ENCODE peak calls at places on chromosomes 2 and 18, in ten cellular contexts. Q is adrenal gland, M is fibroblast of lung, R is NT2/D1, X is GM06990, G is tibial artery, E is AG10803, V is GM12865, W is cardiac fibroblast, B is A549. A is an unnamed sample.

GRCh38 chr18:6004119-6004518 is 108.8 kb upstream of the TMEM200C start:
- DNase-seq in X (no peak), R (no peak), E (no peak), Q (no peak), B (no peak), W (no peak), M (no peak), V (peak), G (no peak), A (no peak)

GRCh38 chr2:239378918-239379640 is 21.7 kb downstream of the HDAC4 start:
- DNase-seq in X (no peak), V (no peak), E (no peak), M (no peak), G (no peak), R (no peak), B (no peak), W (no peak), Q (no peak), A (no peak)

GRCh38 chr2:112253261-112253807 is 1.5 kb downstream of the ZC3H8 start:
- DNase-seq in V (no peak), M (peak), X (no peak), E (no peak), B (no peak), G (no peak), R (no peak), Q (no peak), W (no peak), A (no peak)

GRCh38 chr2:7517122-7517487 is 599.9 kb downstream of the RNF144A start:
- DNase-seq in V (no peak), X (no peak), B (no peak), R (no peak), E (peak), G (no peak), M (no peak), W (no peak), Q (no peak), A (no peak)

GRCh38 chr2:185618630-185619029 is 120.0 kb upstream of the FSIP2 start:
- DNase-seq in V (no peak), G (no peak), M (no peak), E (no peak), X (no peak), R (no peak), Q (no peak), W (no peak), B (no peak), A (peak)

GRCh38 chr2:8608411-8608954 is 73.4 kb upstream of the ID2 start:
- DNase-seq in M (no peak), Q (no peak), R (no peak), B (no peak), W (no peak), X (no peak), E (peak), G (no peak), V (peak), A (peak)

GRCh38 chr2:53549497-53549896 is 218.1 kb upstream of the CHAC2 start:
- DNase-seq in G (no peak), B (no peak), W (no peak), Q (no peak), E (no peak), V (no peak), M (no peak), R (no peak), X (no peak), A (no peak)

GRCh38 chr2:220394433-220394832 is 767.0 kb downstream of the SLC4A3 start:
- DNase-seq in G (peak), Q (peak), R (no peak), V (no peak), E (peak), M (peak), W (peak), X (no peak), B (no peak), A (peak)

GRCh38 chr2:128374711-128375413 is 56.2 kb upstream of the HS6ST1 start:
- DNase-seq in X (no peak), R (no peak), E (peak), B (no peak), G (peak), V (no peak), W (no peak), M (peak), Q (no peak), A (no peak)

GRCh38 chr18:2889761-2890192 is 43.0 kb downstream of the EMILIN2 start:
- DNase-seq in E (no peak), W (peak), M (no peak), R (no peak), V (no peak), G (no peak), Q (no peak), B (no peak), X (no peak), A (peak)

GRCh38 chr2:178484245-178485041 is 4.2 kb downstream of the PLEKHA3 start:
- DNase-seq in Q (peak), X (no peak), R (no peak), E (no peak), M (peak), W (peak), G (no peak), B (no peak), V (no peak), A (peak)

GRCh38 chr2:99863236-99863913 is 279.0 kb downstream of the AFF3 start:
- DNase-seq in M (peak), X (no peak), W (no peak), B (no peak), Q (no peak), V (no peak), R (no peak), G (no peak), E (no peak), A (no peak)

DNA sequence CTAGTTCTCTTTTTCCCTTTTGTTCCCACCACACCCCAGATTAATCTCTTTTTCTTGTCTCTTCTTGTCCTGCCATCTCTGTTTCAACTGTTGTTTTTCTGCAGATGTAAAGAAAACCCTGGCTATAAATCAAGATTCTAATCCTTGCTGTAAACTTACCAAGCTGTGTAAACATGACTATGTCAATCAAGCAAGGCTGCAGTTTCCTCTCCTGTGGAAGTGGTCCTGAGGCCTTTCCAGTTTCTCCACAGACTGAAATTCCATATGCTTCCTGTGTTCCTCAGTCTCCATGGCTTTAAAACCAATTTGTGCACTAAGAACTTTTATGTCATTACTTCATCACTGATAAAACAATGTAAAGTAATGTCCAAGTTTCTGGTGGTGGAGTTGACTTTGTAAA is 288.8 kb upstream of the PIK3C3 start:
- DNase-seq in G (no peak), B (no peak), V (no peak), Q (no peak), W (no peak), X (no peak), E (no peak), M (no peak), R (no peak), A (no peak)
- H3K4me3 ChIP-seq in G (no peak), B (no peak), V (no peak), Q (no peak), W (no peak), X (no peak), E (no peak), M (no peak), R (no peak), A (no peak)

GRCh38 chr18:44579028-44579692 is 101.5 kb upstream of the SETBP1 start:
- DNase-seq in W (peak), G (no peak), Q (no peak), R (peak), B (peak), X (no peak), V (peak), E (no peak), M (peak), A (no peak)

GRCh38 chr18:44580159-44580558 is 100.5 kb upstream of the SETBP1 start:
- DNase-seq in V (no peak), M (no peak), Q (no peak), G (no peak), X (no peak), B (no peak), R (no peak), W (no peak), E (no peak), A (no peak)

GRCh38 chr18:44584900-44585299 is 95.8 kb upstream of the SETBP1 start:
- DNase-seq in G (no peak), Q (no peak), B (no peak), V (no peak), W (no peak), R (no peak), X (no peak), M (no peak), E (no peak), A (no peak)

GRCh38 chr18:44582432-44582831 is 98.3 kb upstream of the SETBP1 start:
- DNase-seq in M (no peak), X (no peak), B (no peak), W (no peak), E (no peak), Q (no peak), G (no peak), V (no peak), R (no peak), A (no peak)

DNA sequence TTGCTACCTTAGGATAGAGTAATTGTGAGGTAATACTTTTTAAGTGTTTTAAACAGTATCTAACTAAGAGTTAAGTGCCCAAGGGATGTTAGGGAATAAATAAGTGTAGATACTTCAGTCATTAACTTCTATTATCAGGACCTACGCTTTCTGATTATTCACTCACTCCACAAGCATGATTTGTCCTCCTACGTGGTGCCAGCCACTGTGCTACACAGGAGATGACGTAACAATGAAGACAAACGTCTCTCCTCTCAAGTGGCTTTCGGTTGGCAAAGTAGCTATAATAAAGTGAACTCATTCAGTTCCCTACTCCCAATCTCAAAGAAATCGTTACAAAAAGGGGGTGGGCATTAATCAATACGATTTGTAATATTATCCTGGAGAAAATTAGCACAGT is 100.9 kb upstream of the SETBP1 start:
- DNase-seq in W (no peak), G (peak), R (no peak), E (no peak), X (no peak), Q (no peak), M (no peak), V (no peak), B (no peak), A (no peak)
- H3K4me3 ChIP-seq in W (no peak), G (no peak), R (no peak), E (no peak), X (no peak), Q (no peak), M (no peak), V (no peak), B (no peak), A (no peak)

GRCh38 chr2:176088048-176088936 is 4.2 kb upstream of the HOXD13 start:
- DNase-seq in G (peak), E (peak), R (no peak), Q (peak), X (no peak), W (peak), B (no peak), M (peak), V (peak), A (peak)
- H3K4me3 ChIP-seq in G (peak), E (peak), R (peak), Q (no peak), X (no peak), W (no peak), B (peak), M (peak), V (no peak), A (peak)

DNA sequence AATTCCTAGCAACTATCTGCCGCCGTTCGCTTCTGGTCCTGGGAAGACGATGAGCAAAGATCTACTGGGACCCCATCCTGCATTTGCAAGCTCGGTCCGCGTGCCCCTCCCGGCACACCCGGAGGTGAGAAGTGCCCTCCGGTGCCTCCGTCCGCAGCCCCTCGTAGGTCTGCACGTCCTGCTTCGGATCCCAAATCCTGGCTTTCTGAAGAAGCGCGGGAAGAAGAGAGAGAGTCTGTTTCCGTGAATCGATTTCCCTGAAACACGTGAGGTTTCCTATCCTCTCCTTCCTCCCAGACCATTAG is 5.0 kb upstream of the OSR1 start:
- DNase-seq in X (no peak), V (no peak), W (no peak), R (no peak), G (no peak), Q (no peak), E (no peak), M (no peak), B (no peak), A (peak)
- H3K4me3 ChIP-seq in X (no peak), V (no peak), W (peak), R (peak), G (peak), Q (no peak), E (peak), M (peak), B (peak), A (peak)

GRCh38 chr2:155141418-155141817 is 442.9 kb downstream of the KCNJ3 start:
- DNase-seq in M (no peak), Q (no peak), V (peak), G (no peak), E (no peak), W (no peak), R (no peak), X (no peak), B (no peak), A (no peak)

GRCh38 chr2:155151472-155151871 is 453.0 kb downstream of the KCNJ3 start:
- DNase-seq in Q (no peak), M (no peak), R (no peak), B (no peak), E (no peak), G (no peak), X (no peak), W (no peak), V (no peak), A (no peak)

DNA sequence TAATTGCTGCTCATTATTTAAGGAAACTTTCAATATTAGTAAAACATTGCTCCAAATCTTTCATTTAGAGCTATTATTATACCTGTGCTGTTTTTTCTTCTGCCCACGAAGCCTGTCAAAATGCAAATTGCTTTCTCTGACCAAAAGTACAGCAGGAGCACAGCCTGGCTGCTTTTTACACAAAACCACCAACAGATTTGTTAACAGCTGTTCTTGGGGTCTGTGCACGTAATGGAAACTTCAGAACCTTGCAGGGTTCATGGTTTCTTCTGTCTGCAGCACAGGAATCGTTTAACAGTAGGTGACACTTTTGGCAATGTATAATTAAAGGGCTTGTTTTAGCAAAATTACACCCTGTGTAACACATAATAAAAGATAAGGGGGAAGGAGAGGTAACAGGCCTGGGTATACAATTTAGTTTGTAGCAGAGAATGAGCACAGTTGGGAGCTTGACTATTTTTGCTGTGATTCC is 447.3 kb downstream of the KCNJ3 start:
- DNase-seq in M (no peak), G (no peak), W (no peak), Q (no peak), X (peak), E (no peak), V (peak), R (no peak), B (no peak), A (no peak)
- H3K4me3 ChIP-seq in M (no peak), G (no peak), W (no peak), Q (no peak), X (peak), E (no peak), V (peak), R (no peak), B (no peak), A (no peak)

GRCh38 chr2:69436937-69437750 is at the start of gene NFU1:
- DNase-seq in E (peak), G (peak), B (peak), Q (peak), W (peak), M (peak), V (peak), X (peak), R (peak), A (peak)

GRCh38 chr2:69437751-69438154 is 518 bp upstream of the NFU1 start:
- DNase-seq in E (no peak), M (no peak), Q (peak), G (peak), R (no peak), X (no peak), B (no peak), V (no peak), W (no peak), A (no peak)

GRCh38 chr2:69436594-69436936 is 670 bp downstream of the NFU1 start:
- DNase-seq in M (peak), R (no peak), W (peak), X (no peak), B (no peak), G (no peak), V (peak), E (no peak), Q (no peak), A (peak)

GRCh38 chr2:69434753-69435152 is 2.5 kb downstream of the NFU1 start:
- DNase-seq in Q (no peak), W (no peak), R (no peak), V (no peak), M (no peak), E (no peak), X (no peak), B (no peak), G (no peak), A (no peak)

DNA sequence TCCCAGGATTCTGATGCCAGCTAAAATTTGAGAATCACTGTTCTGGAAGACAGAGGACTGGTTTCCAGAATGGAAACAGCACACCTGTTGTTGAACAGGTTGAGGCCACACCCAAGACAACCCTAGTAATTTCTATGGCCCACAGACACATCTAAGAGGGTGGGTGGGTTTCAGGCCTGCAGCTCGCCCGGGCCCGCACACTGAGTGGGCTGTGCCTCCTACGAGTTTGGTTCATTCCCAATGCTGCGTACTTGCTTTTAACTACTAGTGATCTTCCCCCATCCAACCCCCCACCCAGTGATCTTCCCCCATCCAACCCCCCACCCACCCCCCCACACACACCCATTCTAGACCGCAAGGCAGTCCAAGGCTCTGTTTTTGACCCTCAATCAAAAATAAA is 1.3 kb upstream of the NFU1 start:
- DNase-seq in W (no peak), M (no peak), V (no peak), Q (no peak), B (no peak), E (no peak), G (no peak), X (no peak), R (no peak), A (no peak)
- H3K4me3 ChIP-seq in W (no peak), M (no peak), V (no peak), Q (no peak), B (no peak), E (no peak), G (no peak), X (no peak), R (no peak), A (no peak)

DNA sequence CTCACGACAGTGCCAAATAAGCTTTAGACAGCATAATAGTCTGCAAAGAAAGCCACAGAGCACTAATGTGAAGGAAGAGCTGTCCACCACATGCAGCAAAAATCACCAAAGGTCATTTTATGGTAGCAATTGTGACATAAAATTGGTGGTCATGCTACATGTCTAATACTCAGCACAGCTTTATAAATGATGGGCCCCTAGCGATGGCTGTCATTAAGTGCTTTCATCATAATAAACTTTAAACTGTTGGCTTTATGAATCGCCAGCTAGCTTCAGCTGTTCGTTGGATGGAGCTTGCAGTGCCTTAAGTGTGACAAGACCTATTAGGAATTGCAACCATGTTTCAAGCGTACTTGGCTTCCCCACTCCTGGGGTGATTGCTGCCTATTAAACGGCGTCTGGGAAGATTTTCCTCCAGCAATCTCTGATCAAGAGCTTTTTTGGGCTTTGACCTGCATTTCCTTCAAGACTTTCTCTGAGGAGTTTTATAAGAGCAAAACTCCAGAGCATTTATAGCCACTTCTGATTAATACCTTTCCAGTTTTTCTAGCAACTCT is 164.5 kb upstream of the SIX3 start:
- DNase-seq in M (no peak), X (no peak), R (no peak), V (no peak), E (no peak), W (no peak), G (no peak), Q (no peak), B (no peak), A (peak)
- H3K4me3 ChIP-seq in M (no peak), X (no peak), R (no peak), V (no peak), E (no peak), W (no peak), G (no peak), Q (no peak), B (no peak), A (no peak)

A was measured in fibroblast of the aortic adventitia.